ENCODE peak calls at places on chromosomes 6 and 20, in six cellular contexts. J is heart left ventricle, B is HCT116, F is right lobe of liver, L is esophagus squamous epithelium, S is esophagus muscularis mucosa. P is an unnamed sample. For H3K27me3, the result is how much of the 10 kb centered on the place peaks cover.

GRCh38 chr6:47086051-47086770 is 44.1 kb upstream of the ADGRF1 start:
- DNase-seq in J (no peak), B (no peak), F (no peak), L (no peak), S (no peak), P (no peak)

GRCh38 chr6:40485795-40486194 is 101.4 kb downstream of the LRFN2 start:
- DNase-seq in J (no peak), B (no peak), F (no peak), L (no peak), S (no peak), P (no peak)

GRCh38 chr20:45303586-45304463 is 2.8 kb upstream of the RBPJL start:
- DNase-seq in J (no peak), B (no peak), F (no peak), L (no peak), S (no peak), P (no peak)

GRCh38 chr6:25193147-25193864 is 85.9 kb upstream of the CARMIL1 start:
- DNase-seq in J (peak), B (peak), F (no peak), L (no peak), S (no peak), P (peak)

GRCh38 chr20:62064788-62065668 is 653 bp downstream of the TAF4 start:
- DNase-seq in J (no peak), B (no peak), F (no peak), L (no peak), S (no peak), P (no peak)

GRCh38 chr6:29011276-29011734 is 6.2 kb upstream of the ZNF311 start:
- DNase-seq in J (peak), B (no peak), F (no peak), L (no peak), S (no peak), P (peak)

GRCh38 chr6:93021235-93021909 is 398.0 kb downstream of the EPHA7 start:
- DNase-seq in J (no peak), B (no peak), F (no peak), L (no peak), S (no peak), P (no peak)

GRCh38 chr6:26286168-26286854 is 78.7 kb upstream of the BTN3A2 start:
- DNase-seq in J (peak), B (no peak), F (peak), L (no peak), S (peak), P (peak)

GRCh38 chr6:80725156-80725930 is 618.9 kb downstream of the BCKDHB start:
- DNase-seq in J (no peak), B (no peak), F (no peak), L (no peak), S (no peak), P (no peak)

GRCh38 chr20:38893485-38894090 is 32.6 kb upstream of the FAM83D start:
- DNase-seq in J (peak), B (peak), F (peak), L (no peak), S (no peak), P (peak)

GRCh38 chr6:117352466-117353081 is 73.2 kb downstream of the ROS1 start:
- DNase-seq in J (no peak), B (peak), F (no peak), L (no peak), S (no peak), P (no peak)

GRCh38 chr6:136024711-136025110 is 173.2 kb downstream of the PDE7B start:
- DNase-seq in J (no peak), B (no peak), F (no peak), L (no peak), S (peak), P (no peak)

GRCh38 chr20:32731882-32732266 is 11.4 kb downstream of the COMMD7 start:
- DNase-seq in J (no peak), B (no peak), F (peak), L (no peak), S (no peak), P (peak)

GRCh38 chr20:15603501-15603900 is 969.7 kb downstream of the KIF16B start:
- DNase-seq in J (no peak), B (no peak), F (no peak), L (no peak), S (no peak), P (no peak)

GRCh38 chr6:146289816-146290588 is 253.6 kb upstream of the RAB32 start:
- DNase-seq in J (no peak), B (no peak), F (no peak), L (no peak), S (no peak), P (peak)

GRCh38 chr20:1874534-1875168 is 20.6 kb upstream of the SIRPA start:
- DNase-seq in J (peak), B (no peak), F (no peak), L (no peak), S (no peak), P (no peak)

GRCh38 chr6:129590408-129591022 is 119.5 kb downstream of the ARHGAP18 start:
- DNase-seq in J (no peak), B (no peak), F (no peak), L (no peak), S (no peak), P (no peak)

GRCh38 chr20:11207749-11208502 is 534.1 kb upstream of the JAG1 start:
- DNase-seq in J (no peak), B (peak), F (no peak), L (no peak), S (no peak), P (no peak)

GRCh38 chr6:111989743-111990142 is 64.2 kb upstream of the CCN6 start:
- DNase-seq in J (no peak), B (no peak), F (no peak), L (no peak), S (no peak), P (no peak)

GRCh38 chr6:142438898-142439297 is 137.1 kb downstream of the ADGRG6 start:
- DNase-seq in J (no peak), B (no peak), F (no peak), L (no peak), S (no peak), P (no peak)

GRCh38 chr6:3518356-3518841 is 61.5 kb upstream of the SLC22A23 start:
- DNase-seq in J (no peak), B (peak), F (no peak), L (no peak), S (no peak), P (peak)

GRCh38 chr6:17656644-17657043 is 50.1 kb downstream of the NUP153 start:
- DNase-seq in J (no peak), B (no peak), F (no peak), L (no peak), S (no peak), P (no peak)

GRCh38 chr6:89438248-89438647 is 5.3 kb downstream of the ANKRD6 start:
- DNase-seq in J (no peak), B (peak), F (no peak), L (no peak), S (no peak), P (no peak)

GRCh38 chr6:143451531-143451930 is 926 bp downstream of the PEX3 start:
- DNase-seq in J (no peak), B (no peak), F (no peak), L (no peak), S (no peak), P (peak)

GRCh38 chr6:1436334-1437306 is 47.2 kb downstream of the FOXF2 start:
- DNase-seq in J (no peak), B (peak), F (no peak), L (no peak), S (no peak), P (peak)

GRCh38 chr6:36742146-36742545 is 44.5 kb downstream of the RAB44 start:
- DNase-seq in J (no peak), B (no peak), F (no peak), L (no peak), S (no peak), P (no peak)

GRCh38 chr6:168116446-168116974 is 37.5 kb upstream of the FRMD1 start:
- DNase-seq in J (no peak), B (no peak), F (no peak), L (no peak), S (no peak), P (no peak)

GRCh38 chr6:129340983-129341382 is 369.0 kb downstream of the ARHGAP18 start:
- DNase-seq in J (peak), B (no peak), F (no peak), L (no peak), S (no peak), P (no peak)

GRCh38 chr6:163438298-163438939 is 23.9 kb downstream of the QKI start:
- DNase-seq in J (no peak), B (no peak), F (no peak), L (no peak), S (no peak), P (no peak)

GRCh38 chr6:32047084-32047478 is 8.9 kb downstream of the CYP21A2 start:
- DNase-seq in J (peak), B (peak), F (no peak), L (no peak), S (no peak), P (peak)

GRCh38 chr6:18835976-18836375 is 448.8 kb downstream of the RNF144B start:
- DNase-seq in J (no peak), B (no peak), F (no peak), L (no peak), S (no peak), P (no peak)

DNA sequence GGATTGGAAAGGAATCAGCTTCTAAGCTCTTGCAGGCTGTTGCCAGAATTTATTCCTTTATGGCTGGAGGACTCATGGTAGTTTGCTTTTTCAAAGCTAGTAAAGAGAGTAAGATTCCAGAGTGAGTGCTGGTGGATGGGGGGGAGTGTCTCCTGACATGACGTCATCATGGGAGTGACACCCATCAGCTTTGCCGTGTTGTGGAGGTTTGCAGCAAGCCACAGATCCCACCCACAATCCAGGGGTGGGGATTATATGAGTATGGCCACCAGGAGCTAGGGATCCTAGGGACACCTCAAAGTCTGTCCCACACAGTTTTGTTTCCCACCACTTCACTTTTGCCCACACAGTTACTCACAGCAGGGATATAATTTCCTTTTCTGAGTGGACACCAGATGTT is 28.7 kb upstream of the PMEPA1 start:
- DNase-seq in J (no peak), B (no peak), F (no peak), L (no peak), S (no peak), P (no peak)
- H3K27me3 ChIP-seq in J (under half), B (under half), F (under half), L (under half), S (under half), P (under half)

GRCh38 chr6:156776841-156777576 is at the start of gene ARID1B:
- DNase-seq in J (peak), B (no peak), F (peak), L (peak), S (no peak), P (peak)
- TF ChIP-seq POLR2A in J (peak), B (peak), F (peak), L (peak), S (peak), P (peak)

DNA sequence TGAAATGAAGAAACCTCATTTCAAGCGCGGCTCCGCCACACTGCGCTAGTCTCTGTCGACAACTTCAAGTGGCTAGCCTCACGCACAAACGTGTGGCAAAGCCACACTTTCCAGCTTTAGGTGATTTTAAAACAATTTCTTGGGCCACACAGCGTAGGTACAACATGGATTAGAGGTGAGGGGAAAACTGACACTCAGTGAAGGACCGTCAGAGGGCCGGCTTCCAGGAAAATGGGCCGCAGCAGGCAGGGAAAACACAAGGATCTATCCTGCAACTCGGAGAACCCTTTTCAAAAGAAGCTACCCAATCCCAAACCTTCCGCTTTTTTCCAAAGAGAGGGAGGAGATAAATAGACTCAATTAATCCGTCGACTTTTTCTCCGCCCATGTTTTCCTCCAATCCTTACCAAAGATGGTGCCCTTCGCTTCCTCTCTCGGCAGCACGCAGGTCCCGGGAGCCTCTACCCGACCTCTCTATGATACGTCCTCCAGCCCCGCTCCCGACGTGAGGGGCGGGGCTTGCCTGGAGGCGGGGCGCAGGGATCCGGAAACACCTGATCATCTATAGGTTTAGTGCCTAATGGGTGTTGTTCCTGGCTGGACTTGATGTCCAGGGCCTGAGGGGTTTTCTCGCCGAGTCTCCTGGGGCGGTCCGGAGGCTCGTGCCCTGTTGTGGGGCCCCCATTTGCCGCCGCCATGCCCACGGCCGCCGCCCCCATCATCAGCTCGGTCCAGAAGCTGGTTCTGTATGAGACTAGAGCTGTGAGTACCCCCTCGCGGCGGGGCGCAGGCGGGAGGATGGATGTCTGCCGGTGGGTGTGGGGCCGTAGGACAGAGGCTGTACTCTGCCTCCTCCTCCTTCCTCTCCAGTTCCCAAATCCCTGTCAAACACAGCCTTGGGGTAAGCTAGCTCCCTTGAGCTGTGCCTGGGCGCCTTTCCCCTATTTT is at the start of the genes AK9 and FIG4:
- DNase-seq in J (peak), B (peak), F (peak), L (peak), S (peak), P (peak)
- H3K27ac ChIP-seq in J (peak), B (peak), F (peak), L (peak), S (peak), P (peak)

GRCh38 chr6:53112871-53113270 is 35.8 kb downstream of the GCM1 start:
- DNase-seq in J (no peak), B (no peak), F (no peak), L (no peak), S (no peak), P (no peak)
- H3K27me3 ChIP-seq in J (under half), B (under half), F (under half), L (under half), S (under half), P (under half)

GRCh38 chr6:125747589-125748533 is 1.6 kb upstream of the HEY2 start:
- DNase-seq in J (peak), B (no peak), F (peak), L (no peak), S (no peak), P (peak)
- TF ChIP-seq POLR2A in J (no peak), B (no peak), F (peak), L (peak), S (no peak), P (no peak)

P was measured in adrenal gland.